ENCODE peak calls at places on chromosomes 2 and 18, in seven cellular contexts. One of them, this sample, is unnamed.

GRCh38 chr2:233689031-233689430 is 3.7 kb upstream of the UGT1A6 start:
- DNase-seq in GM12864: no peak
- DNase-seq in GM04503: no peak
- DNase-seq in activated T-cell treated with anti-CD3 and anti-CD28 coated beads, Interleukin-2, amount 50 U/mL, for 72 hours: no peak
- DNase-seq in fibroblast of gingiva: no peak
- DNase-seq in occipital lobe: no peak
- DNase-seq in GM23338: no peak
- DNase-seq in this sample: no peak

GRCh38 chr2:177625744-177626655 is 233.4 kb downstream of the AGPS start:
- DNase-seq in GM12864: no peak
- DNase-seq in GM04503: no peak
- DNase-seq in activated T-cell treated with anti-CD3 and anti-CD28 coated beads, Interleukin-2, amount 50 U/mL, for 72 hours: no peak
- DNase-seq in fibroblast of gingiva: no peak
- DNase-seq in occipital lobe: no peak
- DNase-seq in GM23338: peak
- DNase-seq in this sample: no peak

GRCh38 chr2:88092773-88093172 is 25.1 kb downstream of the SMYD1 start:
- DNase-seq in GM12864: no peak
- DNase-seq in GM04503: no peak
- DNase-seq in activated T-cell treated with anti-CD3 and anti-CD28 coated beads, Interleukin-2, amount 50 U/mL, for 72 hours: no peak
- DNase-seq in fibroblast of gingiva: no peak
- DNase-seq in occipital lobe: no peak
- DNase-seq in GM23338: no peak
- DNase-seq in this sample: no peak

GRCh38 chr18:38619129-38619528 is 1053.5 kb upstream of the CELF4 start:
- DNase-seq in GM12864: no peak
- DNase-seq in GM04503: no peak
- DNase-seq in activated T-cell treated with anti-CD3 and anti-CD28 coated beads, Interleukin-2, amount 50 U/mL, for 72 hours: no peak
- DNase-seq in fibroblast of gingiva: no peak
- DNase-seq in occipital lobe: no peak
- DNase-seq in GM23338: no peak
- DNase-seq in this sample: no peak

GRCh38 chr18:63681449-63682381 is 20.0 kb upstream of the SERPINB3 start:
- DNase-seq in GM12864: no peak
- DNase-seq in GM04503: no peak
- DNase-seq in activated T-cell treated with anti-CD3 and anti-CD28 coated beads, Interleukin-2, amount 50 U/mL, for 72 hours: no peak
- DNase-seq in fibroblast of gingiva: no peak
- DNase-seq in occipital lobe: no peak
- DNase-seq in GM23338: no peak
- DNase-seq in this sample: no peak

GRCh38 chr2:120735750-120736170 is at the start of gene GLI2:
- DNase-seq in GM12864: no peak
- DNase-seq in GM04503: no peak
- DNase-seq in activated T-cell treated with anti-CD3 and anti-CD28 coated beads, Interleukin-2, amount 50 U/mL, for 72 hours: peak
- DNase-seq in fibroblast of gingiva: peak
- DNase-seq in occipital lobe: no peak
- DNase-seq in GM23338: peak
- DNase-seq in this sample: peak

GRCh38 chr2:71646028-71646427 is 192.7 kb downstream of the DYSF start:
- DNase-seq in GM12864: no peak
- DNase-seq in GM04503: peak
- DNase-seq in activated T-cell treated with anti-CD3 and anti-CD28 coated beads, Interleukin-2, amount 50 U/mL, for 72 hours: no peak
- DNase-seq in fibroblast of gingiva: peak
- DNase-seq in occipital lobe: no peak
- DNase-seq in GM23338: no peak
- DNase-seq in this sample: no peak

GRCh38 chr2:236309669-236310029 is 45.4 kb upstream of the ASB18 start:
- DNase-seq in GM12864: no peak
- DNase-seq in GM04503: no peak
- DNase-seq in activated T-cell treated with anti-CD3 and anti-CD28 coated beads, Interleukin-2, amount 50 U/mL, for 72 hours: no peak
- DNase-seq in fibroblast of gingiva: no peak
- DNase-seq in occipital lobe: no peak
- DNase-seq in GM23338: peak
- DNase-seq in this sample: peak

GRCh38 chr2:36561223-36561944 is 36.6 kb downstream of the FEZ2 start:
- DNase-seq in GM12864: no peak
- DNase-seq in GM04503: peak
- DNase-seq in activated T-cell treated with anti-CD3 and anti-CD28 coated beads, Interleukin-2, amount 50 U/mL, for 72 hours: no peak
- DNase-seq in fibroblast of gingiva: peak
- DNase-seq in occipital lobe: no peak
- DNase-seq in GM23338: peak
- DNase-seq in this sample: no peak

GRCh38 chr2:205685314-205686230 is 3.3 kb downstream of the NRP2 start:
- DNase-seq in GM12864: no peak
- DNase-seq in GM04503: no peak
- DNase-seq in activated T-cell treated with anti-CD3 and anti-CD28 coated beads, Interleukin-2, amount 50 U/mL, for 72 hours: peak
- DNase-seq in fibroblast of gingiva: peak
- DNase-seq in occipital lobe: no peak
- DNase-seq in GM23338: peak
- DNase-seq in this sample: peak

GRCh38 chr18:58578835-58579560 is 49.9 kb downstream of the ALPK2 start:
- DNase-seq in GM12864: no peak
- DNase-seq in GM04503: peak
- DNase-seq in activated T-cell treated with anti-CD3 and anti-CD28 coated beads, Interleukin-2, amount 50 U/mL, for 72 hours: peak
- DNase-seq in fibroblast of gingiva: peak
- DNase-seq in occipital lobe: no peak
- DNase-seq in GM23338: no peak
- DNase-seq in this sample: no peak

GRCh38 chr2:118169359-118170005 is 81.2 kb downstream of the INSIG2 start:
- DNase-seq in GM12864: no peak
- DNase-seq in GM04503: no peak
- DNase-seq in activated T-cell treated with anti-CD3 and anti-CD28 coated beads, Interleukin-2, amount 50 U/mL, for 72 hours: peak
- DNase-seq in fibroblast of gingiva: no peak
- DNase-seq in occipital lobe: no peak
- DNase-seq in GM23338: peak
- DNase-seq in this sample: no peak

GRCh38 chr2:204972606-204973336 is 427.5 kb downstream of the PARD3B start:
- DNase-seq in GM12864: no peak
- DNase-seq in GM04503: no peak
- DNase-seq in activated T-cell treated with anti-CD3 and anti-CD28 coated beads, Interleukin-2, amount 50 U/mL, for 72 hours: no peak
- DNase-seq in fibroblast of gingiva: no peak
- DNase-seq in occipital lobe: no peak
- DNase-seq in GM23338: no peak
- DNase-seq in this sample: no peak

GRCh38 chr18:10072659-10073309 is 159.0 kb downstream of the VAPA start:
- DNase-seq in GM12864: no peak
- DNase-seq in GM04503: peak
- DNase-seq in activated T-cell treated with anti-CD3 and anti-CD28 coated beads, Interleukin-2, amount 50 U/mL, for 72 hours: no peak
- DNase-seq in fibroblast of gingiva: peak
- DNase-seq in occipital lobe: no peak
- DNase-seq in GM23338: no peak
- DNase-seq in this sample: no peak

GRCh38 chr2:37418956-37419355 is 74.5 kb downstream of the QPCT start:
- DNase-seq in GM12864: no peak
- DNase-seq in GM04503: no peak
- DNase-seq in activated T-cell treated with anti-CD3 and anti-CD28 coated beads, Interleukin-2, amount 50 U/mL, for 72 hours: no peak
- DNase-seq in fibroblast of gingiva: no peak
- DNase-seq in occipital lobe: no peak
- DNase-seq in GM23338: no peak
- DNase-seq in this sample: no peak

GRCh38 chr2:208358758-208359631 is 47.6 kb upstream of the PTH2R start:
- DNase-seq in GM12864: no peak
- DNase-seq in GM04503: no peak
- DNase-seq in activated T-cell treated with anti-CD3 and anti-CD28 coated beads, Interleukin-2, amount 50 U/mL, for 72 hours: no peak
- DNase-seq in fibroblast of gingiva: peak
- DNase-seq in occipital lobe: no peak
- DNase-seq in GM23338: no peak
- DNase-seq in this sample: no peak

GRCh38 chr2:43051316-43051715 is 175.1 kb downstream of the ZFP36L2 start:
- DNase-seq in GM12864: no peak
- DNase-seq in GM04503: no peak
- DNase-seq in activated T-cell treated with anti-CD3 and anti-CD28 coated beads, Interleukin-2, amount 50 U/mL, for 72 hours: peak
- DNase-seq in fibroblast of gingiva: no peak
- DNase-seq in occipital lobe: no peak
- DNase-seq in GM23338: no peak
- DNase-seq in this sample: no peak

GRCh38 chr2:162344617-162344950 is 652 bp downstream of the GCA start:
- DNase-seq in GM12864: no peak
- DNase-seq in GM04503: no peak
- DNase-seq in activated T-cell treated with anti-CD3 and anti-CD28 coated beads, Interleukin-2, amount 50 U/mL, for 72 hours: peak
- DNase-seq in fibroblast of gingiva: no peak
- DNase-seq in occipital lobe: no peak
- DNase-seq in GM23338: no peak
- DNase-seq in this sample: no peak

GRCh38 chr2:138421971-138422335 is 79.6 kb upstream of the SPOPL start:
- DNase-seq in GM12864: no peak
- DNase-seq in GM04503: peak
- DNase-seq in activated T-cell treated with anti-CD3 and anti-CD28 coated beads, Interleukin-2, amount 50 U/mL, for 72 hours: no peak
- DNase-seq in fibroblast of gingiva: peak
- DNase-seq in occipital lobe: no peak
- DNase-seq in GM23338: no peak
- DNase-seq in this sample: no peak

GRCh38 chr2:132522901-132523300 is 106.3 kb downstream of the GPR39 start:
- DNase-seq in GM12864: no peak
- DNase-seq in GM04503: no peak
- DNase-seq in activated T-cell treated with anti-CD3 and anti-CD28 coated beads, Interleukin-2, amount 50 U/mL, for 72 hours: no peak
- DNase-seq in fibroblast of gingiva: no peak
- DNase-seq in occipital lobe: no peak
- DNase-seq in GM23338: peak
- DNase-seq in this sample: no peak

GRCh38 chr2:208373460-208374089 is 33.0 kb upstream of the PTH2R start:
- DNase-seq in GM12864: no peak
- DNase-seq in GM04503: no peak
- DNase-seq in activated T-cell treated with anti-CD3 and anti-CD28 coated beads, Interleukin-2, amount 50 U/mL, for 72 hours: peak
- DNase-seq in fibroblast of gingiva: peak
- DNase-seq in occipital lobe: peak
- DNase-seq in GM23338: peak
- DNase-seq in this sample: peak

GRCh38 chr18:10715791-10716190 is 190.0 kb downstream of the NAPG start:
- DNase-seq in GM12864: no peak
- DNase-seq in GM04503: no peak
- DNase-seq in activated T-cell treated with anti-CD3 and anti-CD28 coated beads, Interleukin-2, amount 50 U/mL, for 72 hours: no peak
- DNase-seq in fibroblast of gingiva: peak
- DNase-seq in occipital lobe: no peak
- DNase-seq in GM23338: no peak
- DNase-seq in this sample: no peak

GRCh38 chr2:133652407-133652806 is 84.1 kb upstream of the NCKAP5 start:
- DNase-seq in GM12864: no peak
- DNase-seq in GM04503: no peak
- DNase-seq in activated T-cell treated with anti-CD3 and anti-CD28 coated beads, Interleukin-2, amount 50 U/mL, for 72 hours: no peak
- DNase-seq in fibroblast of gingiva: no peak
- DNase-seq in occipital lobe: no peak
- DNase-seq in GM23338: no peak
- DNase-seq in this sample: no peak

GRCh38 chr2:195561205-195562032 is 95.6 kb upstream of the SLC39A10 start:
- DNase-seq in GM12864: peak
- DNase-seq in GM04503: peak
- DNase-seq in activated T-cell treated with anti-CD3 and anti-CD28 coated beads, Interleukin-2, amount 50 U/mL, for 72 hours: no peak
- DNase-seq in fibroblast of gingiva: peak
- DNase-seq in occipital lobe: no peak
- DNase-seq in GM23338: no peak
- DNase-seq in this sample: no peak

GRCh38 chr2:31302940-31303563 is 69.1 kb downstream of the EHD3 start:
- DNase-seq in GM12864: no peak
- DNase-seq in GM04503: no peak
- DNase-seq in activated T-cell treated with anti-CD3 and anti-CD28 coated beads, Interleukin-2, amount 50 U/mL, for 72 hours: no peak
- DNase-seq in fibroblast of gingiva: no peak
- DNase-seq in occipital lobe: no peak
- DNase-seq in GM23338: no peak
- DNase-seq in this sample: no peak

GRCh38 chr2:226118471-226119429 is 680.9 kb downstream of the IRS1 start:
- DNase-seq in GM12864: no peak
- DNase-seq in GM04503: peak
- DNase-seq in activated T-cell treated with anti-CD3 and anti-CD28 coated beads, Interleukin-2, amount 50 U/mL, for 72 hours: no peak
- DNase-seq in fibroblast of gingiva: peak
- DNase-seq in occipital lobe: no peak
- DNase-seq in GM23338: peak
- DNase-seq in this sample: no peak

GRCh38 chr2:217731805-217732204 is 271.0 kb downstream of the TNS1 start:
- DNase-seq in GM12864: no peak
- DNase-seq in GM04503: no peak
- DNase-seq in activated T-cell treated with anti-CD3 and anti-CD28 coated beads, Interleukin-2, amount 50 U/mL, for 72 hours: no peak
- DNase-seq in fibroblast of gingiva: no peak
- DNase-seq in occipital lobe: no peak
- DNase-seq in GM23338: no peak
- DNase-seq in this sample: no peak

GRCh38 chr2:67974564-67975430 is 88.0 kb downstream of the C1D start:
- DNase-seq in GM12864: no peak
- DNase-seq in GM04503: no peak
- DNase-seq in activated T-cell treated with anti-CD3 and anti-CD28 coated beads, Interleukin-2, amount 50 U/mL, for 72 hours: no peak
- DNase-seq in fibroblast of gingiva: no peak
- DNase-seq in occipital lobe: peak
- DNase-seq in GM23338: no peak
- DNase-seq in this sample: no peak

This sample was measured in WTC11.